ENCODE peak calls at places on chromosomes 6 and 20, in eight cellular contexts. One of them, this sample, is unnamed. For H3K27me3, the result is how much of the 10 kb centered on the place peaks cover.

GRCh38 chr6:89122625-89123024 is 4.8 kb upstream of the SRSF12 start:
- DNase-seq in SJSA1: no peak
- DNase-seq in bronchial epithelial cell: peak
- DNase-seq in ovary: no peak
- DNase-seq in cardiac muscle cell: peak
- DNase-seq in CD8-positive, alpha-beta memory T cell: no peak
- DNase-seq in spleen: no peak
- DNase-seq in RWPE2: no peak
- DNase-seq in this sample: no peak

GRCh38 chr6:1767481-1768246 is 157.9 kb downstream of the FOXC1 start:
- DNase-seq in ovary: no peak
- DNase-seq in spleen: no peak
- DNase-seq in bronchial epithelial cell: peak
- DNase-seq in RWPE2: no peak
- DNase-seq in SJSA1: no peak
- DNase-seq in CD8-positive, alpha-beta memory T cell: no peak
- DNase-seq in cardiac muscle cell: peak
- DNase-seq in this sample: no peak

GRCh38 chr6:11221623-11222384 is 10.7 kb downstream of the NEDD9 start:
- DNase-seq in RWPE2: no peak
- DNase-seq in ovary: no peak
- DNase-seq in CD8-positive, alpha-beta memory T cell: no peak
- DNase-seq in bronchial epithelial cell: peak
- DNase-seq in cardiac muscle cell: no peak
- DNase-seq in spleen: no peak
- DNase-seq in SJSA1: no peak
- DNase-seq in this sample: no peak

GRCh38 chr6:75493400-75494064 is at the start of gene FILIP1:
- DNase-seq in cardiac muscle cell: peak
- DNase-seq in CD8-positive, alpha-beta memory T cell: no peak
- DNase-seq in ovary: peak
- DNase-seq in bronchial epithelial cell: peak
- DNase-seq in RWPE2: no peak
- DNase-seq in SJSA1: no peak
- DNase-seq in spleen: no peak
- DNase-seq in this sample: peak

GRCh38 chr6:139534472-139535115 is 160.1 kb upstream of the CITED2 start:
- DNase-seq in bronchial epithelial cell: no peak
- DNase-seq in ovary: no peak
- DNase-seq in cardiac muscle cell: no peak
- DNase-seq in SJSA1: no peak
- DNase-seq in CD8-positive, alpha-beta memory T cell: peak
- DNase-seq in spleen: no peak
- DNase-seq in RWPE2: no peak
- DNase-seq in this sample: no peak

GRCh38 chr6:165626711-165627110 is 36.3 kb downstream of the PDE10A start:
- DNase-seq in RWPE2: no peak
- DNase-seq in spleen: no peak
- DNase-seq in CD8-positive, alpha-beta memory T cell: no peak
- DNase-seq in cardiac muscle cell: no peak
- DNase-seq in SJSA1: no peak
- DNase-seq in ovary: no peak
- DNase-seq in bronchial epithelial cell: no peak
- DNase-seq in this sample: no peak

GRCh38 chr6:151729829-151730495 is 77.5 kb upstream of the ESR1 start:
- DNase-seq in CD8-positive, alpha-beta memory T cell: no peak
- DNase-seq in ovary: no peak
- DNase-seq in bronchial epithelial cell: peak
- DNase-seq in SJSA1: no peak
- DNase-seq in cardiac muscle cell: no peak
- DNase-seq in spleen: no peak
- DNase-seq in RWPE2: no peak
- DNase-seq in this sample: no peak

GRCh38 chr20:8388146-8388545 is 256.1 kb downstream of the PLCB1 start:
- DNase-seq in spleen: no peak
- DNase-seq in RWPE2: no peak
- DNase-seq in cardiac muscle cell: peak
- DNase-seq in SJSA1: no peak
- DNase-seq in ovary: no peak
- DNase-seq in bronchial epithelial cell: peak
- DNase-seq in CD8-positive, alpha-beta memory T cell: no peak
- DNase-seq in this sample: no peak

GRCh38 chr6:148848915-148849314 is 102.1 kb downstream of the UST start:
- DNase-seq in SJSA1: no peak
- DNase-seq in cardiac muscle cell: no peak
- DNase-seq in ovary: no peak
- DNase-seq in bronchial epithelial cell: no peak
- DNase-seq in CD8-positive, alpha-beta memory T cell: no peak
- DNase-seq in spleen: no peak
- DNase-seq in RWPE2: no peak
- DNase-seq in this sample: no peak

GRCh38 chr20:23125159-23125558 is 39.0 kb upstream of the CD93 start:
- DNase-seq in SJSA1: no peak
- DNase-seq in bronchial epithelial cell: no peak
- DNase-seq in ovary: no peak
- DNase-seq in RWPE2: peak
- DNase-seq in cardiac muscle cell: no peak
- DNase-seq in spleen: no peak
- DNase-seq in CD8-positive, alpha-beta memory T cell: no peak
- DNase-seq in this sample: no peak

GRCh38 chr6:112717401-112717800 is 370.3 kb downstream of the RFPL4B start:
- DNase-seq in ovary: no peak
- DNase-seq in CD8-positive, alpha-beta memory T cell: no peak
- DNase-seq in bronchial epithelial cell: no peak
- DNase-seq in spleen: no peak
- DNase-seq in SJSA1: no peak
- DNase-seq in cardiac muscle cell: peak
- DNase-seq in RWPE2: no peak
- DNase-seq in this sample: no peak

GRCh38 chr20:45021626-45022025 is 55.3 kb downstream of the STK4 start:
- DNase-seq in ovary: no peak
- DNase-seq in RWPE2: no peak
- DNase-seq in spleen: no peak
- DNase-seq in CD8-positive, alpha-beta memory T cell: no peak
- DNase-seq in bronchial epithelial cell: no peak
- DNase-seq in SJSA1: no peak
- DNase-seq in cardiac muscle cell: no peak
- DNase-seq in this sample: no peak
- H3K27me3 ChIP-seq in ovary: under half
- H3K27me3 ChIP-seq in RWPE2: under half
- H3K27me3 ChIP-seq in spleen: under half
- H3K27me3 ChIP-seq in CD8-positive, alpha-beta memory T cell: under half
- H3K27me3 ChIP-seq in bronchial epithelial cell: under half
- H3K27me3 ChIP-seq in SJSA1: under half
- H3K27me3 ChIP-seq in cardiac muscle cell: under half
- H3K27me3 ChIP-seq in this sample: under half

GRCh38 chr6:39769012-39769411 is 23.2 kb upstream of the DAAM2 start:
- DNase-seq in spleen: no peak
- DNase-seq in bronchial epithelial cell: no peak
- DNase-seq in SJSA1: no peak
- DNase-seq in cardiac muscle cell: no peak
- DNase-seq in CD8-positive, alpha-beta memory T cell: no peak
- DNase-seq in ovary: no peak
- DNase-seq in RWPE2: no peak
- DNase-seq in this sample: no peak
- H3K27me3 ChIP-seq in spleen: under half
- H3K27me3 ChIP-seq in bronchial epithelial cell: under half
- H3K27me3 ChIP-seq in SJSA1: under half
- H3K27me3 ChIP-seq in cardiac muscle cell: under half
- H3K27me3 ChIP-seq in CD8-positive, alpha-beta memory T cell: under half
- H3K27me3 ChIP-seq in ovary: under half
- H3K27me3 ChIP-seq in RWPE2: under half
- H3K27me3 ChIP-seq in this sample: under half

DNA sequence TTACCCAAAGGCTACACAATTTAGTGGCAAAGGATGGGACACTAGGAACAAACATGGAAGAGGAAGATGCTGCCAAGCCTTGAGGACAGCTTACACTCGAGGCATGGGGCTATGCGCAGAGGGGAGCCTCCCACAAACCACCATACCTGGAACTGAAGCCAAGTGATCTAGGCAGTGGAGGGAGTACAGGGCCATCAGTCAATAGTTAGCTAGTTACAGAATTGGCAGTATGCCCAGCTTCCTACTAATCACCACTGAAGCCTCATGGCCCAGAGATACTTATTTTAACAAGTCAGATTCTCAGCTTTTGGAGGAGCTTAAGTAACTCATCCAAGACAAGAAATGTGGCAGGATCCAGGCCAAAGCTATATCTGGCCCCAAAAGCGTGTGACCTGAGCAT is 226.6 kb upstream of the MOCS1 start:
- DNase-seq in ovary: no peak
- DNase-seq in bronchial epithelial cell: peak
- DNase-seq in cardiac muscle cell: no peak
- DNase-seq in CD8-positive, alpha-beta memory T cell: no peak
- DNase-seq in spleen: no peak
- DNase-seq in RWPE2: no peak
- DNase-seq in SJSA1: no peak
- DNase-seq in this sample: no peak
- H3K27me3 ChIP-seq in ovary: under half
- H3K27me3 ChIP-seq in bronchial epithelial cell: under half
- H3K27me3 ChIP-seq in cardiac muscle cell: under half
- H3K27me3 ChIP-seq in CD8-positive, alpha-beta memory T cell: under half
- H3K27me3 ChIP-seq in spleen: under half
- H3K27me3 ChIP-seq in RWPE2: under half
- H3K27me3 ChIP-seq in SJSA1: under half
- H3K27me3 ChIP-seq in this sample: under half

DNA sequence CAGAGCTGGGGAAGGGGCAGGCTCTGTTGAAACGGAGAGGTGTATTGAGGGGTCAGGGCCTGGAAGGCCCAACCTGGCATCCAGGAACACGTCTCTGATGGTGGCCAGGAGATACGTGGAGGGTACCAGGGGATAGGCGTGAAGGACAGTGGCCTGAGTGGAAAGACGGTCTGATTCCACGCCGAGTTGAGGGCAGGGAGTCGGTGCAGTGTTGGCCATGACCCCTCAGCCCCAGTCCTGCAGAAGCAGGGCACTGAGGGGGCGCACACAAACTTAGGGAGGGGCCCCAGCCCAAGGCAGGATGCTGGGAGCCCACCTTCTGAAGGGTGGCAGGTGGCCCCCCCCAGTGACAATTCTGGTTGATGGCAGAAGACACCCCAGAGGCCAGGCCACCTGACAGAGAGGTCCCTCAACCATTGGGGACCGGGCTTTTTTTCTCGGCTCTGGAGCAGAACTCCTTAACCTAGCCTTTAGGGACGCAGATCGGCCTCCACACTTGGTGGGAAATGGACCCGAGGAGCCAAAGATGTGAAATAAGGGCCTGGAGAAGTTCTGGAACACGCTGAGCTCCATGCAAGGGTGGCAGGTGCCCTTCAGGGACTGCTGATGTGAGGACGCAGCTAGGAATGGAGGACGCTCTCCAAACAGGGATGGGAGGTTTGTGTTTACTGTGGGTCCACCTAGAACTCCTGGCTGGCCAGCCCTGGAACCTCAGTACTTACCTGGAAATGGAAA is 91.0 kb downstream of the TMEM242 start:
- DNase-seq in bronchial epithelial cell: no peak
- DNase-seq in ovary: peak
- DNase-seq in spleen: no peak
- DNase-seq in CD8-positive, alpha-beta memory T cell: no peak
- DNase-seq in cardiac muscle cell: no peak
- DNase-seq in SJSA1: no peak
- DNase-seq in RWPE2: no peak
- DNase-seq in this sample: no peak
- H3K27me3 ChIP-seq in bronchial epithelial cell: under half
- H3K27me3 ChIP-seq in ovary: under half
- H3K27me3 ChIP-seq in spleen: under half
- H3K27me3 ChIP-seq in CD8-positive, alpha-beta memory T cell: under half
- H3K27me3 ChIP-seq in cardiac muscle cell: half or more
- H3K27me3 ChIP-seq in SJSA1: under half
- H3K27me3 ChIP-seq in RWPE2: under half
- H3K27me3 ChIP-seq in this sample: under half

GRCh38 chr20:43434565-43434964 is 23.1 kb upstream of the SRSF6 start:
- DNase-seq in spleen: peak
- DNase-seq in RWPE2: peak
- DNase-seq in SJSA1: no peak
- DNase-seq in cardiac muscle cell: no peak
- DNase-seq in bronchial epithelial cell: no peak
- DNase-seq in CD8-positive, alpha-beta memory T cell: no peak
- DNase-seq in ovary: no peak
- DNase-seq in this sample: no peak

GRCh38 chr20:43444107-43444506 is 13.6 kb upstream of the SRSF6 start:
- DNase-seq in ovary: no peak
- DNase-seq in bronchial epithelial cell: no peak
- DNase-seq in spleen: no peak
- DNase-seq in cardiac muscle cell: no peak
- DNase-seq in CD8-positive, alpha-beta memory T cell: no peak
- DNase-seq in SJSA1: no peak
- DNase-seq in RWPE2: peak
- DNase-seq in this sample: no peak

GRCh38 chr20:43440531-43440930 is 17.2 kb upstream of the SRSF6 start:
- DNase-seq in SJSA1: no peak
- DNase-seq in cardiac muscle cell: no peak
- DNase-seq in RWPE2: peak
- DNase-seq in CD8-positive, alpha-beta memory T cell: no peak
- DNase-seq in spleen: peak
- DNase-seq in ovary: no peak
- DNase-seq in bronchial epithelial cell: no peak
- DNase-seq in this sample: no peak

GRCh38 chr20:43442310-43442880 is 15.3 kb upstream of the SRSF6 start:
- DNase-seq in cardiac muscle cell: peak
- DNase-seq in spleen: no peak
- DNase-seq in SJSA1: no peak
- DNase-seq in bronchial epithelial cell: peak
- DNase-seq in CD8-positive, alpha-beta memory T cell: no peak
- DNase-seq in RWPE2: peak
- DNase-seq in ovary: no peak
- DNase-seq in this sample: no peak

GRCh38 chr20:43438578-43439316 is 18.9 kb upstream of the SRSF6 start:
- DNase-seq in ovary: no peak
- DNase-seq in CD8-positive, alpha-beta memory T cell: no peak
- DNase-seq in RWPE2: peak
- DNase-seq in bronchial epithelial cell: no peak
- DNase-seq in cardiac muscle cell: no peak
- DNase-seq in spleen: no peak
- DNase-seq in SJSA1: peak
- DNase-seq in this sample: no peak
- H3K27me3 ChIP-seq in ovary: under half
- H3K27me3 ChIP-seq in CD8-positive, alpha-beta memory T cell: under half
- H3K27me3 ChIP-seq in RWPE2: under half
- H3K27me3 ChIP-seq in bronchial epithelial cell: under half
- H3K27me3 ChIP-seq in cardiac muscle cell: under half
- H3K27me3 ChIP-seq in spleen: under half
- H3K27me3 ChIP-seq in SJSA1: under half
- H3K27me3 ChIP-seq in this sample: under half